ENCODE peak calls at places on chromosomes 13 and 19, in ten cellular contexts. A is breast epithelium, E is prostate gland, Q is SK-N-SH, G is transverse colon, H is suprapubic skin, T is HepG2, U is HCT116, D is GM23338, F is spleen. S is an unnamed sample.

GRCh38 chr19:58213075-58213369 is 15.7 kb upstream of the ZNF544 start:
- DNase-seq in E (no peak), Q (no peak), T (no peak), F (no peak), G (no peak), A (no peak), H (no peak), D (no peak), U (no peak), S (no peak)

GRCh38 chr13:46607768-46608553 is 55.0 kb downstream of the LRCH1 start:
- DNase-seq in G (no peak), H (no peak), Q (no peak), T (peak; percentile 92), F (no peak), E (no peak), A (no peak), U (peak; percentile 43), D (no peak), S (no peak)

GRCh38 chr19:18499055-18499775 is 22.7 kb downstream of the ELL start:
- DNase-seq in E (no peak), T (no peak), F (no peak), U (no peak), H (no peak), Q (no peak), D (no peak), G (no peak), A (no peak), S (no peak)

GRCh38 chr19:38213911-38214625 is 10.0 kb downstream of the DPF1 start:
- DNase-seq in F (no peak), Q (no peak), D (peak; percentile 70), H (peak; percentile 67), U (no peak), A (no peak), G (no peak), E (no peak), T (no peak), S (no peak)

GRCh38 chr13:103497404-103497803 is 431.2 kb upstream of the SLC10A2 start:
- DNase-seq in H (no peak), A (no peak), T (no peak), E (no peak), Q (no peak), F (no peak), D (no peak), G (no peak), U (no peak), S (no peak)

GRCh38 chr19:45809643-45810159 is 5.4 kb downstream of the RSPH6A start:
- DNase-seq in U (no peak), D (peak; percentile 77), H (no peak), Q (no peak), A (no peak), T (no peak), E (no peak), F (no peak), G (no peak), S (no peak)

GRCh38 chr13:106521101-106521799 is 14.2 kb downstream of the EFNB2 start:
- DNase-seq in A (no peak), F (no peak), E (no peak), T (no peak), G (no peak), H (no peak), U (no peak), D (peak; percentile 43), Q (no peak), S (no peak)

GRCh38 chr19:16824658-16825311 is 4.4 kb upstream of the SIN3B start:
- DNase-seq in A (no peak), D (no peak), Q (no peak), T (no peak), G (no peak), E (no peak), U (no peak), H (no peak), F (no peak), S (no peak)

GRCh38 chr13:95362666-95363065 is 61.4 kb upstream of the ABCC4 start:
- DNase-seq in E (no peak), U (no peak), D (no peak), A (no peak), H (no peak), T (no peak), F (no peak), G (no peak), Q (no peak), S (no peak)

GRCh38 chr13:95368998-95369397 is 67.7 kb upstream of the ABCC4 start:
- DNase-seq in G (no peak), U (no peak), D (no peak), E (no peak), F (no peak), T (no peak), H (no peak), A (no peak), Q (no peak), S (no peak)

DNA sequence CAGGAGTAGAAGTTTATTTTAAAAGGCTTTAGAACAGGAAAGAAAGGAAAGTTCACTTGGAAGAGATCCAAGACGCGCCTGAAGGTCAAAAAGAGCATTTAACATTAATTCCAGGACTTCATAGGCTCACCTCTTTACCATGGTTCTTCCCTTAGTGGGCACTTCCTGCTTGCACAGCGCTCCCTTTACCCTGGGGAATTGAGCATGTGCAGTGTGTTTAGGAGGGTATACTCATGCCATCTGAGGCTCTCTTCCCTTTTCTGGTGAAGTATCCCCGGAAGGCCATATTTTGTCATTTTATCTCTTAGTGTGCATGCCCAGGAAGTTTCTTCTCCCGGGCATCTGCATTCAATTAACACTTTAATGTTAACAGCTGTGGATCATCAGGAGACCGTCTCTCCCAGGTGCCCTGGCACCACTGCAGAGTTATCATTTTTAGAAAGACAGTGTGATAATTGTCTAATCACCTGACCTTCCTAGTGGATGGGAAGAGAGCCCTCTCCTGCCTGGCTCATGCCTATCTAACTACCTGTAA is 66.1 kb upstream of the ABCC4 start:
- DNase-seq in Q (peak; percentile 34), T (no peak), E (no peak), D (no peak), F (no peak), U (no peak), A (no peak), H (no peak), G (no peak), S (no peak)
- TF ChIP-seq POLR2AphosphoS5 in Q (no peak), T (no peak), E (no peak), D (no peak), F (no peak), U (no peak), A (no peak), H (no peak), G (no peak), S (no peak)

GRCh38 chr13:49351871-49352270 is 92.0 kb downstream of the CAB39L start:
- DNase-seq in H (no peak), F (no peak), E (no peak), Q (no peak), A (no peak), U (no peak), G (no peak), T (no peak), D (no peak), S (no peak)
- H3K36me3 ChIP-seq in H (no peaks in the 10 kb centered on the region), F (no peaks in the 10 kb centered on the region), E (no peaks in the 10 kb centered on the region), Q (no peaks in the 10 kb centered on the region), A (no peaks in the 10 kb centered on the region), U (no peaks in the 10 kb centered on the region), G (no peaks in the 10 kb centered on the region), T (no peaks in the 10 kb centered on the region), D (no peaks in the 10 kb centered on the region), S (no peaks in the 10 kb centered on the region)

DNA sequence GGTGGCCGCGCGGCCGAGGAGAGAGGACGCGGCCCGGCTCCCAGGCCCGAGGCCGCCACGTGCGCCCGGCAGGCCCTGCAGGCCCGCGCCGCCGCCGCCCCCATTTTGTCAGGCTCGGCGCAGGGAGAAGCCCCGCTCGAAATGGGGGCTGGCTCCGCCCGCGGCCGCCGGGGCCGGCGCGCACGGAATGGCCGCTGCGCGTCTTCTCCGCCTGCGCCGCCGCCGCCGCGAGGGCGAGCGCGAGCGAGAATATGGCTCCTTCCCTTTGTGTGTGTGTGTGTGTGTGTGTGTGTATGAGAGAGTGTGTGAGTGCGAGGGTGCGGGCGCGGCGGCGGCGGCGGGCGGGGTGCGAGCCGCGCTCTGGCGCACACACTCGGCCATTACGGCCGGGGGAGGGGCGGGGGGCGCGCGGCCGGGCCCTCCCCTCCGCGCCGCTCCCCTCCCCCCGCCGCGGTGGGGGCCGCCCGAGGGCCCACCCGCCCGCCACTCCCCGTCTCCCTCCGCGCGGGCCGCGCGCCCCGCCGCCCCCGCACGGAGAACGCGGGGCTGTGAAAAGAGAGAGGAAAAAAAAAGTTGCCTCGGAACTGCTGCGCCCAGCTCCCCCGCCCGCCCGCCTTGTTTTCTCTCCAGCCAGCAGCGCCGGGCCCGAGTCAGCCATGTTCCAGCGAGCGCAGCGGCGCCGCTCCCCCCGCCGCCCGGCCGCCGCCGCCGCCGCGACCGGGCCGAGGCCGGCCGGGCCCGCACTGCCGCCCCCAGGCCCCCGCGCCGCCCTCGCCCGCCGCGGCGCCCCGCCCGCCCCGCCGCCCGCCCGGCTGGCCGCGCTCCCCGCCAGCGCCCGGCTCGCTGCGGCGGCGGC is 1.0 kb downstream of the HMGB1 start:
- DNase-seq in T (peak; percentile 65), H (peak; percentile 89), G (peak; percentile 78), D (peak; percentile 67), F (peak; percentile 94), A (peak; percentile 61), U (no peak), Q (peak; percentile 90), E (peak; percentile 77), S (peak; percentile 69)
- TF ChIP-seq POLR2AphosphoS5 in T (no peak), H (no peak), G (peak; percentile 2), D (no peak), F (peak; percentile 73), A (no peak), U (peak; percentile 37), Q (no peak), E (no peak), S (no peak)

GRCh38 chr19:52936958-52937334 is 13.7 kb upstream of the ZNF888 start:
- DNase-seq in Q (no peak), U (no peak), E (peak; percentile 8), G (no peak), F (no peak), T (no peak), D (no peak), H (no peak), A (no peak), S (no peak)

GRCh38 chr19:52941941-52942370 is 18.7 kb upstream of the ZNF888 start:
- DNase-seq in A (no peak), E (peak; percentile 21), Q (peak; percentile 25), U (no peak), H (peak; percentile 77), T (no peak), D (peak; percentile 65), F (peak; percentile 85), G (peak; percentile 36), S (peak; percentile 35)

GRCh38 chr19:52935434-52935833 is 12.2 kb upstream of the ZNF888 start:
- DNase-seq in G (peak; percentile 51), H (no peak), T (no peak), U (no peak), Q (no peak), D (no peak), A (no peak), F (no peak), E (no peak), S (peak; percentile 53)

DNA sequence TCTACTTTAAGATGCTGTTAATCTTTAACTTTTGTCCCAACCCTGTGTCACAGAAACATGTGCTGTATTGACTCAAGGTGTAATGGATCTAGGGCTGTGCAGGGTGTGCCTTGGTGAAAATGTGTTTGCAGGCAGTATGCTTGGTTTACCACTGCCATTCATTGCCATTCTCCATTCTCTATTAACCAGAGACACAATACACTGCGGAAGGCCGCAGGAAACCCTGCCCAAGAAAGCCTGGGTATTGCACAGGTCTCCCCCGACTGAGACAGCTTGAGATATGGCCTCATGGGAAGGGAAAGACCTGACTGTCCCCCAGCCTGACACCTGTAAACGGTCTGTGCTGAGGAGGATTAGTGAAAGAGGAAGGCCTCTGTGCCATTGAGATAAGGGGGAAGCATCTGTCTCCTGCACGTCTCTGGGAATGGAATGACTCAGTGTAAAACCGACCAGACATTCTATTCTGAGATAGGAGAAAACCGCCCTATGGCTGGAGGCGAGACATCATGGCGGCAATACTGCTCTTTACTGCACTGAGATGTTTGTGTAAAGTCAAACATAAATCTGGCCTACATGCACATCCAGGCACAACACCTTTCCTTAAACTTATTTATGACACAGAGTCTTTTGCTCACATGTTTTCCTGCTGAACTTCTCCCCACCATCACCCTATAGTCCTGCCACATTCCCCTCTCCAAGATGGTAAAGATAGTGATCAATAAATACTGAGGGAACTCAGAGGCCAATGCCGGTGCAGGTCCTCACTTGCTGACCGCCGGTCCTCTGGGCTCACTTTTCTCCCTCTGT is 13.1 kb upstream of the ZNF888 start:
- DNase-seq in T (peak; percentile 35), D (no peak), Q (no peak), H (no peak), E (peak; percentile 60), U (no peak), G (peak; percentile 63), A (no peak), F (no peak), S (peak; percentile 60)
- H3K36me3 ChIP-seq in T (no peaks in the 10 kb centered on the region), D (peaks cover 5% of the 10 kb centered on the region), Q (no peaks in the 10 kb centered on the region), H (peaks cover 3% of the 10 kb centered on the region), E (no peaks in the 10 kb centered on the region), U (peaks cover 3% of the 10 kb centered on the region), G (no peaks in the 10 kb centered on the region), A (no peaks in the 10 kb centered on the region), F (no peaks in the 10 kb centered on the region), S (peaks cover 7% of the 10 kb centered on the region)